ENCODE peak calls at places on chromosome 10, in ten cellular contexts. One of them, this sample, is unnamed.

GRCh38 chr10:15589109-15589508 is 130.6 kb downstream of the ITGA8 start:
- DNase-seq in stimulated activated CD4-positive, alpha-beta T cell treated with anti-CD3 and anti-CD28 coated beads, Interleukin-1b, Interleukin-23, amount 100 ng/mL, for 24 hours: no peak
- DNase-seq in spleen: no peak
- DNase-seq in SK-N-DZ: no peak
- DNase-seq in gastrocnemius medialis: no peak
- DNase-seq in stimulated activated CD8-positive, alpha-beta memory T cell treated with anti-CD3 and anti-CD28 coated beads, Interleukin-15, amount 100 ng/mL, for 24 hours: no peak
- DNase-seq in Panc1: no peak
- DNase-seq in H4: peak
- DNase-seq in A549: no peak
- DNase-seq in T follicular helper cell: no peak
- DNase-seq in this sample: no peak

GRCh38 chr10:4541292-4541691 is 284.7 kb upstream of the AKR1E2 start:
- DNase-seq in H4: peak
- DNase-seq in SK-N-DZ: no peak
- DNase-seq in Panc1: peak
- DNase-seq in A549: peak
- DNase-seq in stimulated activated CD4-positive, alpha-beta T cell treated with anti-CD3 and anti-CD28 coated beads, Interleukin-1b, Interleukin-23, amount 100 ng/mL, for 24 hours: no peak
- DNase-seq in gastrocnemius medialis: no peak
- DNase-seq in T follicular helper cell: no peak
- DNase-seq in spleen: no peak
- DNase-seq in stimulated activated CD8-positive, alpha-beta memory T cell treated with anti-CD3 and anti-CD28 coated beads, Interleukin-15, amount 100 ng/mL, for 24 hours: no peak
- DNase-seq in this sample: no peak

GRCh38 chr10:4656576-4657194 is 169.3 kb upstream of the AKR1E2 start:
- DNase-seq in stimulated activated CD4-positive, alpha-beta T cell treated with anti-CD3 and anti-CD28 coated beads, Interleukin-1b, Interleukin-23, amount 100 ng/mL, for 24 hours: peak
- DNase-seq in H4: peak
- DNase-seq in Panc1: no peak
- DNase-seq in gastrocnemius medialis: peak
- DNase-seq in stimulated activated CD8-positive, alpha-beta memory T cell treated with anti-CD3 and anti-CD28 coated beads, Interleukin-15, amount 100 ng/mL, for 24 hours: no peak
- DNase-seq in SK-N-DZ: peak
- DNase-seq in spleen: peak
- DNase-seq in A549: peak
- DNase-seq in T follicular helper cell: peak
- DNase-seq in this sample: peak

GRCh38 chr10:110002801-110003523 is 4.8 kb upstream of the ADD3 start:
- DNase-seq in gastrocnemius medialis: no peak
- DNase-seq in spleen: no peak
- DNase-seq in stimulated activated CD4-positive, alpha-beta T cell treated with anti-CD3 and anti-CD28 coated beads, Interleukin-1b, Interleukin-23, amount 100 ng/mL, for 24 hours: no peak
- DNase-seq in H4: no peak
- DNase-seq in A549: no peak
- DNase-seq in Panc1: no peak
- DNase-seq in T follicular helper cell: no peak
- DNase-seq in stimulated activated CD8-positive, alpha-beta memory T cell treated with anti-CD3 and anti-CD28 coated beads, Interleukin-15, amount 100 ng/mL, for 24 hours: no peak
- DNase-seq in SK-N-DZ: no peak
- DNase-seq in this sample: no peak

GRCh38 chr10:60535427-60535826 is 145.8 kb upstream of the ANK3 start:
- DNase-seq in spleen: no peak
- DNase-seq in stimulated activated CD4-positive, alpha-beta T cell treated with anti-CD3 and anti-CD28 coated beads, Interleukin-1b, Interleukin-23, amount 100 ng/mL, for 24 hours: no peak
- DNase-seq in stimulated activated CD8-positive, alpha-beta memory T cell treated with anti-CD3 and anti-CD28 coated beads, Interleukin-15, amount 100 ng/mL, for 24 hours: no peak
- DNase-seq in H4: no peak
- DNase-seq in T follicular helper cell: no peak
- DNase-seq in A549: no peak
- DNase-seq in Panc1: no peak
- DNase-seq in SK-N-DZ: no peak
- DNase-seq in gastrocnemius medialis: no peak
- DNase-seq in this sample: no peak

GRCh38 chr10:128704716-128705115 is 578.5 kb upstream of the MKI67 start:
- DNase-seq in Panc1: peak
- DNase-seq in gastrocnemius medialis: no peak
- DNase-seq in A549: no peak
- DNase-seq in stimulated activated CD4-positive, alpha-beta T cell treated with anti-CD3 and anti-CD28 coated beads, Interleukin-1b, Interleukin-23, amount 100 ng/mL, for 24 hours: no peak
- DNase-seq in stimulated activated CD8-positive, alpha-beta memory T cell treated with anti-CD3 and anti-CD28 coated beads, Interleukin-15, amount 100 ng/mL, for 24 hours: no peak
- DNase-seq in T follicular helper cell: no peak
- DNase-seq in spleen: no peak
- DNase-seq in H4: peak
- DNase-seq in SK-N-DZ: no peak
- DNase-seq in this sample: no peak

GRCh38 chr10:115957010-115957395 is 316.0 kb downstream of the GFRA1 start:
- DNase-seq in A549: no peak
- DNase-seq in stimulated activated CD8-positive, alpha-beta memory T cell treated with anti-CD3 and anti-CD28 coated beads, Interleukin-15, amount 100 ng/mL, for 24 hours: no peak
- DNase-seq in spleen: no peak
- DNase-seq in H4: no peak
- DNase-seq in SK-N-DZ: no peak
- DNase-seq in Panc1: no peak
- DNase-seq in gastrocnemius medialis: no peak
- DNase-seq in stimulated activated CD4-positive, alpha-beta T cell treated with anti-CD3 and anti-CD28 coated beads, Interleukin-1b, Interleukin-23, amount 100 ng/mL, for 24 hours: no peak
- DNase-seq in T follicular helper cell: no peak
- DNase-seq in this sample: no peak

GRCh38 chr10:71746344-71747037 is 26.8 kb downstream of the VSIR start:
- DNase-seq in Panc1: no peak
- DNase-seq in spleen: peak
- DNase-seq in stimulated activated CD4-positive, alpha-beta T cell treated with anti-CD3 and anti-CD28 coated beads, Interleukin-1b, Interleukin-23, amount 100 ng/mL, for 24 hours: no peak
- DNase-seq in SK-N-DZ: no peak
- DNase-seq in A549: no peak
- DNase-seq in H4: no peak
- DNase-seq in stimulated activated CD8-positive, alpha-beta memory T cell treated with anti-CD3 and anti-CD28 coated beads, Interleukin-15, amount 100 ng/mL, for 24 hours: no peak
- DNase-seq in T follicular helper cell: no peak
- DNase-seq in gastrocnemius medialis: no peak
- DNase-seq in this sample: peak

GRCh38 chr10:122939819-122940543 is 14.0 kb downstream of the C10orf88 start:
- DNase-seq in A549: no peak
- DNase-seq in gastrocnemius medialis: no peak
- DNase-seq in T follicular helper cell: no peak
- DNase-seq in H4: no peak
- DNase-seq in Panc1: no peak
- DNase-seq in SK-N-DZ: no peak
- DNase-seq in stimulated activated CD4-positive, alpha-beta T cell treated with anti-CD3 and anti-CD28 coated beads, Interleukin-1b, Interleukin-23, amount 100 ng/mL, for 24 hours: no peak
- DNase-seq in spleen: no peak
- DNase-seq in stimulated activated CD8-positive, alpha-beta memory T cell treated with anti-CD3 and anti-CD28 coated beads, Interleukin-15, amount 100 ng/mL, for 24 hours: no peak
- DNase-seq in this sample: no peak

GRCh38 chr10:53134050-53134449 is 361.5 kb upstream of the MBL2 start:
- DNase-seq in A549: no peak
- DNase-seq in spleen: no peak
- DNase-seq in stimulated activated CD4-positive, alpha-beta T cell treated with anti-CD3 and anti-CD28 coated beads, Interleukin-1b, Interleukin-23, amount 100 ng/mL, for 24 hours: no peak
- DNase-seq in stimulated activated CD8-positive, alpha-beta memory T cell treated with anti-CD3 and anti-CD28 coated beads, Interleukin-15, amount 100 ng/mL, for 24 hours: no peak
- DNase-seq in Panc1: no peak
- DNase-seq in gastrocnemius medialis: no peak
- DNase-seq in T follicular helper cell: no peak
- DNase-seq in H4: no peak
- DNase-seq in SK-N-DZ: no peak
- DNase-seq in this sample: no peak

GRCh38 chr10:119597405-119598186 is 832 bp upstream of the TIAL1 start:
- DNase-seq in stimulated activated CD8-positive, alpha-beta memory T cell treated with anti-CD3 and anti-CD28 coated beads, Interleukin-15, amount 100 ng/mL, for 24 hours: no peak
- DNase-seq in T follicular helper cell: no peak
- DNase-seq in spleen: no peak
- DNase-seq in gastrocnemius medialis: no peak
- DNase-seq in stimulated activated CD4-positive, alpha-beta T cell treated with anti-CD3 and anti-CD28 coated beads, Interleukin-1b, Interleukin-23, amount 100 ng/mL, for 24 hours: no peak
- DNase-seq in H4: no peak
- DNase-seq in SK-N-DZ: no peak
- DNase-seq in Panc1: no peak
- DNase-seq in A549: no peak
- DNase-seq in this sample: no peak

GRCh38 chr10:101066146-101066889 is 4.5 kb downstream of the KAZALD1 start:
- DNase-seq in Panc1: no peak
- DNase-seq in H4: peak
- DNase-seq in T follicular helper cell: no peak
- DNase-seq in gastrocnemius medialis: peak
- DNase-seq in A549: peak
- DNase-seq in spleen: peak
- DNase-seq in stimulated activated CD8-positive, alpha-beta memory T cell treated with anti-CD3 and anti-CD28 coated beads, Interleukin-15, amount 100 ng/mL, for 24 hours: no peak
- DNase-seq in SK-N-DZ: peak
- DNase-seq in stimulated activated CD4-positive, alpha-beta T cell treated with anti-CD3 and anti-CD28 coated beads, Interleukin-1b, Interleukin-23, amount 100 ng/mL, for 24 hours: no peak
- DNase-seq in this sample: peak

GRCh38 chr10:34825433-34825832 is 10.3 kb upstream of the PARD3 start:
- DNase-seq in stimulated activated CD8-positive, alpha-beta memory T cell treated with anti-CD3 and anti-CD28 coated beads, Interleukin-15, amount 100 ng/mL, for 24 hours: no peak
- DNase-seq in H4: no peak
- DNase-seq in T follicular helper cell: no peak
- DNase-seq in SK-N-DZ: no peak
- DNase-seq in Panc1: no peak
- DNase-seq in spleen: no peak
- DNase-seq in gastrocnemius medialis: no peak
- DNase-seq in stimulated activated CD4-positive, alpha-beta T cell treated with anti-CD3 and anti-CD28 coated beads, Interleukin-1b, Interleukin-23, amount 100 ng/mL, for 24 hours: no peak
- DNase-seq in A549: no peak
- DNase-seq in this sample: no peak

GRCh38 chr10:60964257-60965235 is 20.6 kb upstream of the RHOBTB1 start:
- DNase-seq in stimulated activated CD4-positive, alpha-beta T cell treated with anti-CD3 and anti-CD28 coated beads, Interleukin-1b, Interleukin-23, amount 100 ng/mL, for 24 hours: no peak
- DNase-seq in gastrocnemius medialis: peak
- DNase-seq in spleen: peak
- DNase-seq in SK-N-DZ: peak
- DNase-seq in H4: peak
- DNase-seq in A549: peak
- DNase-seq in stimulated activated CD8-positive, alpha-beta memory T cell treated with anti-CD3 and anti-CD28 coated beads, Interleukin-15, amount 100 ng/mL, for 24 hours: no peak
- DNase-seq in Panc1: peak
- DNase-seq in T follicular helper cell: peak
- DNase-seq in this sample: peak

GRCh38 chr10:62728479-62728878 is 76.0 kb upstream of the ADO start:
- DNase-seq in gastrocnemius medialis: no peak
- DNase-seq in T follicular helper cell: no peak
- DNase-seq in stimulated activated CD4-positive, alpha-beta T cell treated with anti-CD3 and anti-CD28 coated beads, Interleukin-1b, Interleukin-23, amount 100 ng/mL, for 24 hours: no peak
- DNase-seq in Panc1: no peak
- DNase-seq in H4: peak
- DNase-seq in SK-N-DZ: no peak
- DNase-seq in stimulated activated CD8-positive, alpha-beta memory T cell treated with anti-CD3 and anti-CD28 coated beads, Interleukin-15, amount 100 ng/mL, for 24 hours: no peak
- DNase-seq in A549: no peak
- DNase-seq in spleen: no peak
- DNase-seq in this sample: no peak

GRCh38 chr10:71963756-71964668 is at the start of gene CHST3:
- DNase-seq in A549: peak
- DNase-seq in gastrocnemius medialis: no peak
- DNase-seq in Panc1: no peak
- DNase-seq in stimulated activated CD8-positive, alpha-beta memory T cell treated with anti-CD3 and anti-CD28 coated beads, Interleukin-15, amount 100 ng/mL, for 24 hours: no peak
- DNase-seq in H4: no peak
- DNase-seq in SK-N-DZ: no peak
- DNase-seq in spleen: no peak
- DNase-seq in T follicular helper cell: no peak
- DNase-seq in stimulated activated CD4-positive, alpha-beta T cell treated with anti-CD3 and anti-CD28 coated beads, Interleukin-1b, Interleukin-23, amount 100 ng/mL, for 24 hours: no peak
- DNase-seq in this sample: peak

GRCh38 chr10:113044015-113044755 is 94.1 kb downstream of the TCF7L2 start:
- DNase-seq in H4: no peak
- DNase-seq in Panc1: no peak
- DNase-seq in SK-N-DZ: no peak
- DNase-seq in gastrocnemius medialis: no peak
- DNase-seq in stimulated activated CD4-positive, alpha-beta T cell treated with anti-CD3 and anti-CD28 coated beads, Interleukin-1b, Interleukin-23, amount 100 ng/mL, for 24 hours: no peak
- DNase-seq in A549: no peak
- DNase-seq in stimulated activated CD8-positive, alpha-beta memory T cell treated with anti-CD3 and anti-CD28 coated beads, Interleukin-15, amount 100 ng/mL, for 24 hours: no peak
- DNase-seq in spleen: no peak
- DNase-seq in T follicular helper cell: no peak
- DNase-seq in this sample: no peak

GRCh38 chr10:117271427-117271826 is 30.5 kb downstream of the SLC18A2 start:
- DNase-seq in A549: no peak
- DNase-seq in spleen: no peak
- DNase-seq in stimulated activated CD8-positive, alpha-beta memory T cell treated with anti-CD3 and anti-CD28 coated beads, Interleukin-15, amount 100 ng/mL, for 24 hours: no peak
- DNase-seq in T follicular helper cell: no peak
- DNase-seq in Panc1: no peak
- DNase-seq in SK-N-DZ: no peak
- DNase-seq in stimulated activated CD4-positive, alpha-beta T cell treated with anti-CD3 and anti-CD28 coated beads, Interleukin-1b, Interleukin-23, amount 100 ng/mL, for 24 hours: no peak
- DNase-seq in H4: no peak
- DNase-seq in gastrocnemius medialis: no peak
- DNase-seq in this sample: no peak

GRCh38 chr10:124799196-124799595 is 2.4 kb upstream of the ABRAXAS2 start:
- DNase-seq in stimulated activated CD8-positive, alpha-beta memory T cell treated with anti-CD3 and anti-CD28 coated beads, Interleukin-15, amount 100 ng/mL, for 24 hours: no peak
- DNase-seq in spleen: no peak
- DNase-seq in stimulated activated CD4-positive, alpha-beta T cell treated with anti-CD3 and anti-CD28 coated beads, Interleukin-1b, Interleukin-23, amount 100 ng/mL, for 24 hours: no peak
- DNase-seq in A549: no peak
- DNase-seq in SK-N-DZ: no peak
- DNase-seq in H4: no peak
- DNase-seq in T follicular helper cell: no peak
- DNase-seq in Panc1: no peak
- DNase-seq in gastrocnemius medialis: no peak
- DNase-seq in this sample: no peak

GRCh38 chr10:32386623-32387022 is 39.7 kb upstream of the EPC1 start:
- DNase-seq in stimulated activated CD4-positive, alpha-beta T cell treated with anti-CD3 and anti-CD28 coated beads, Interleukin-1b, Interleukin-23, amount 100 ng/mL, for 24 hours: no peak
- DNase-seq in gastrocnemius medialis: no peak
- DNase-seq in SK-N-DZ: no peak
- DNase-seq in stimulated activated CD8-positive, alpha-beta memory T cell treated with anti-CD3 and anti-CD28 coated beads, Interleukin-15, amount 100 ng/mL, for 24 hours: no peak
- DNase-seq in A549: no peak
- DNase-seq in H4: peak
- DNase-seq in Panc1: no peak
- DNase-seq in spleen: no peak
- DNase-seq in T follicular helper cell: no peak
- DNase-seq in this sample: no peak

GRCh38 chr10:67550042-67550441 is 146.0 kb downstream of the CTNNA3 start:
- DNase-seq in SK-N-DZ: no peak
- DNase-seq in stimulated activated CD4-positive, alpha-beta T cell treated with anti-CD3 and anti-CD28 coated beads, Interleukin-1b, Interleukin-23, amount 100 ng/mL, for 24 hours: no peak
- DNase-seq in Panc1: no peak
- DNase-seq in stimulated activated CD8-positive, alpha-beta memory T cell treated with anti-CD3 and anti-CD28 coated beads, Interleukin-15, amount 100 ng/mL, for 24 hours: no peak
- DNase-seq in H4: no peak
- DNase-seq in gastrocnemius medialis: no peak
- DNase-seq in T follicular helper cell: no peak
- DNase-seq in A549: no peak
- DNase-seq in spleen: no peak
- DNase-seq in this sample: no peak

GRCh38 chr10:70753841-70754621 is 31.1 kb downstream of the TBATA start:
- DNase-seq in stimulated activated CD4-positive, alpha-beta T cell treated with anti-CD3 and anti-CD28 coated beads, Interleukin-1b, Interleukin-23, amount 100 ng/mL, for 24 hours: no peak
- DNase-seq in stimulated activated CD8-positive, alpha-beta memory T cell treated with anti-CD3 and anti-CD28 coated beads, Interleukin-15, amount 100 ng/mL, for 24 hours: no peak
- DNase-seq in SK-N-DZ: no peak
- DNase-seq in Panc1: no peak
- DNase-seq in T follicular helper cell: no peak
- DNase-seq in gastrocnemius medialis: no peak
- DNase-seq in spleen: peak
- DNase-seq in H4: no peak
- DNase-seq in A549: no peak
- DNase-seq in this sample: peak

GRCh38 chr10:12597800-12598750 is 248.7 kb downstream of the CAMK1D start:
- DNase-seq in SK-N-DZ: no peak
- DNase-seq in stimulated activated CD8-positive, alpha-beta memory T cell treated with anti-CD3 and anti-CD28 coated beads, Interleukin-15, amount 100 ng/mL, for 24 hours: no peak
- DNase-seq in H4: no peak
- DNase-seq in A549: no peak
- DNase-seq in gastrocnemius medialis: no peak
- DNase-seq in T follicular helper cell: no peak
- DNase-seq in Panc1: no peak
- DNase-seq in stimulated activated CD4-positive, alpha-beta T cell treated with anti-CD3 and anti-CD28 coated beads, Interleukin-1b, Interleukin-23, amount 100 ng/mL, for 24 hours: no peak
- DNase-seq in spleen: no peak
- DNase-seq in this sample: no peak

GRCh38 chr10:97171001-97171400 is 14.8 kb downstream of the SLIT1 start:
- DNase-seq in Panc1: no peak
- DNase-seq in H4: no peak
- DNase-seq in A549: no peak
- DNase-seq in gastrocnemius medialis: no peak
- DNase-seq in stimulated activated CD4-positive, alpha-beta T cell treated with anti-CD3 and anti-CD28 coated beads, Interleukin-1b, Interleukin-23, amount 100 ng/mL, for 24 hours: no peak
- DNase-seq in SK-N-DZ: no peak
- DNase-seq in stimulated activated CD8-positive, alpha-beta memory T cell treated with anti-CD3 and anti-CD28 coated beads, Interleukin-15, amount 100 ng/mL, for 24 hours: no peak
- DNase-seq in T follicular helper cell: no peak
- DNase-seq in spleen: peak
- DNase-seq in this sample: no peak

GRCh38 chr10:44993226-44993921 is 7.3 kb upstream of the ZNF22 start:
- DNase-seq in Panc1: no peak
- DNase-seq in H4: no peak
- DNase-seq in stimulated activated CD8-positive, alpha-beta memory T cell treated with anti-CD3 and anti-CD28 coated beads, Interleukin-15, amount 100 ng/mL, for 24 hours: no peak
- DNase-seq in spleen: no peak
- DNase-seq in T follicular helper cell: no peak
- DNase-seq in A549: no peak
- DNase-seq in SK-N-DZ: no peak
- DNase-seq in gastrocnemius medialis: no peak
- DNase-seq in stimulated activated CD4-positive, alpha-beta T cell treated with anti-CD3 and anti-CD28 coated beads, Interleukin-1b, Interleukin-23, amount 100 ng/mL, for 24 hours: no peak
- DNase-seq in this sample: no peak

GRCh38 chr10:23015021-23015707 is 80.2 kb upstream of the MSRB2 start:
- DNase-seq in T follicular helper cell: no peak
- DNase-seq in Panc1: no peak
- DNase-seq in SK-N-DZ: no peak
- DNase-seq in gastrocnemius medialis: no peak
- DNase-seq in stimulated activated CD8-positive, alpha-beta memory T cell treated with anti-CD3 and anti-CD28 coated beads, Interleukin-15, amount 100 ng/mL, for 24 hours: no peak
- DNase-seq in stimulated activated CD4-positive, alpha-beta T cell treated with anti-CD3 and anti-CD28 coated beads, Interleukin-1b, Interleukin-23, amount 100 ng/mL, for 24 hours: no peak
- DNase-seq in spleen: no peak
- DNase-seq in H4: no peak
- DNase-seq in A549: no peak
- DNase-seq in this sample: no peak

GRCh38 chr10:67222929-67223328 is 297.1 kb downstream of the LRRTM3 start:
- DNase-seq in A549: no peak
- DNase-seq in Panc1: no peak
- DNase-seq in stimulated activated CD8-positive, alpha-beta memory T cell treated with anti-CD3 and anti-CD28 coated beads, Interleukin-15, amount 100 ng/mL, for 24 hours: no peak
- DNase-seq in spleen: no peak
- DNase-seq in SK-N-DZ: no peak
- DNase-seq in stimulated activated CD4-positive, alpha-beta T cell treated with anti-CD3 and anti-CD28 coated beads, Interleukin-1b, Interleukin-23, amount 100 ng/mL, for 24 hours: no peak
- DNase-seq in T follicular helper cell: no peak
- DNase-seq in H4: no peak
- DNase-seq in gastrocnemius medialis: no peak
- DNase-seq in this sample: no peak

GRCh38 chr10:24272374-24272773 is 63.4 kb downstream of the KIAA1217 start:
- DNase-seq in Panc1: no peak
- DNase-seq in T follicular helper cell: no peak
- DNase-seq in stimulated activated CD8-positive, alpha-beta memory T cell treated with anti-CD3 and anti-CD28 coated beads, Interleukin-15, amount 100 ng/mL, for 24 hours: no peak
- DNase-seq in H4: no peak
- DNase-seq in spleen: no peak
- DNase-seq in A549: no peak
- DNase-seq in gastrocnemius medialis: no peak
- DNase-seq in stimulated activated CD4-positive, alpha-beta T cell treated with anti-CD3 and anti-CD28 coated beads, Interleukin-1b, Interleukin-23, amount 100 ng/mL, for 24 hours: no peak
- DNase-seq in SK-N-DZ: no peak
- DNase-seq in this sample: no peak